ENCODE peak calls at places on chromosomes 1 and 21, in ten cellular contexts. R is tibial nerve, U is stomach, I is ovary, J is sigmoid colon, D is K562, M is transverse colon, K is upper lobe of left lung, C is suprapubic skin, V is SK-N-SH. O is an unnamed sample. For H3K36me3, the result is how much of the 10 kb centered on the place peaks cover.

GRCh38 chr21:46183910-46184624 is at the start of gene SPATC1L:
- DNase-seq in R (no peak), U (peak), I (peak), J (peak), D (peak), M (peak), K (peak), C (peak), V (peak), O (peak)

GRCh38 chr1:203084588-203085527 is 954 bp downstream of the MYOG start:
- DNase-seq in R (no peak), U (peak), I (no peak), J (peak), D (peak), M (no peak), K (no peak), C (peak), V (no peak), O (peak)

GRCh38 chr1:88691540-88691939 is 7.5 kb downstream of the PKN2 start:
- DNase-seq in R (no peak), U (no peak), I (no peak), J (no peak), D (no peak), M (no peak), K (no peak), C (no peak), V (no peak), O (no peak)

GRCh38 chr1:20430355-20431290 is 55.4 kb downstream of the CAMK2N1 start:
- DNase-seq in R (no peak), U (no peak), I (peak), J (no peak), D (peak), M (peak), K (peak), C (peak), V (peak), O (no peak)

GRCh38 chr1:170267317-170267716 is 121.6 kb downstream of the NTMT2 start:
- DNase-seq in R (no peak), U (no peak), I (no peak), J (no peak), D (no peak), M (no peak), K (no peak), C (no peak), V (no peak), O (no peak)

GRCh38 chr21:18986197-18986596 is 582.6 kb upstream of the TMPRSS15 start:
- DNase-seq in R (no peak), U (no peak), I (no peak), J (peak), D (no peak), M (no peak), K (no peak), C (no peak), V (no peak), O (no peak)

GRCh38 chr1:65429806-65430205 is 9.3 kb downstream of the LEPR start:
- DNase-seq in R (no peak), U (no peak), I (peak), J (no peak), D (no peak), M (no peak), K (no peak), C (no peak), V (no peak), O (no peak)

GRCh38 chr1:85824066-85824835 is 116.0 kb upstream of the ZNHIT6 start:
- DNase-seq in R (no peak), U (no peak), I (no peak), J (no peak), D (no peak), M (no peak), K (no peak), C (no peak), V (no peak), O (no peak)

GRCh38 chr1:45005761-45006160 is 5.4 kb downstream of the HECTD3 start:
- DNase-seq in R (no peak), U (no peak), I (no peak), J (no peak), D (no peak), M (no peak), K (no peak), C (no peak), V (no peak), O (no peak)

GRCh38 chr1:9629445-9630201 is 21.9 kb upstream of the PIK3CD start:
- DNase-seq in R (peak), U (peak), I (peak), J (no peak), D (no peak), M (peak), K (peak), C (no peak), V (no peak), O (no peak)

GRCh38 chr1:116510361-116510760 is 60.5 kb downstream of the CD58 start:
- DNase-seq in R (no peak), U (no peak), I (no peak), J (no peak), D (no peak), M (no peak), K (no peak), C (no peak), V (no peak), O (no peak)

GRCh38 chr1:8524637-8525157 is 206.8 kb downstream of the SLC45A1 start:
- DNase-seq in R (no peak), U (no peak), I (no peak), J (no peak), D (no peak), M (no peak), K (no peak), C (no peak), V (no peak), O (no peak)

GRCh38 chr21:37916795-37917142 is 512 bp upstream of the KCNJ6 start:
- DNase-seq in R (no peak), U (no peak), I (no peak), J (no peak), D (peak), M (no peak), K (peak), C (no peak), V (peak), O (no peak)

GRCh38 chr1:237386362-237387143 is 344.6 kb downstream of the RYR2 start:
- DNase-seq in R (no peak), U (no peak), I (no peak), J (no peak), D (peak), M (no peak), K (no peak), C (no peak), V (peak), O (no peak)

GRCh38 chr1:151957098-151957497 is 36.6 kb downstream of the S100A10 start:
- DNase-seq in R (no peak), U (no peak), I (no peak), J (no peak), D (no peak), M (no peak), K (no peak), C (no peak), V (no peak), O (no peak)

GRCh38 chr1:182244451-182244850 is 147.1 kb downstream of the GLUL start:
- DNase-seq in R (no peak), U (no peak), I (no peak), J (no peak), D (no peak), M (no peak), K (no peak), C (no peak), V (no peak), O (no peak)

GRCh38 chr1:175132456-175132855 is 60.1 kb downstream of the KIAA0040 start:
- DNase-seq in R (no peak), U (no peak), I (no peak), J (no peak), D (no peak), M (no peak), K (no peak), C (no peak), V (no peak), O (no peak)
- TF ChIP-seq EP300 in R (no peak), U (no peak), I (no peak), J (no peak), D (no peak), M (no peak), K (no peak), C (no peak), V (no peak), O (no peak)

GRCh38 chr1:10788592-10789006 is 7.8 kb downstream of the CASZ1 start:
- DNase-seq in R (no peak), U (peak), I (no peak), J (peak), D (no peak), M (peak), K (peak), C (no peak), V (peak), O (no peak)
- TF ChIP-seq CTCF in R (peak), U (peak), I (no peak), J (peak), D (peak), M (peak), K (no peak), C (no peak), V (no peak), O (peak)

GRCh38 chr1:37808369-37809319 is 636 bp upstream of the YRDC start:
- DNase-seq in R (no peak), U (peak), I (peak), J (peak), D (peak), M (peak), K (peak), C (peak), V (peak), O (peak)
- H3K36me3 ChIP-seq in R (under half), U (under half), I (under half), J (under half), D (half or more), M (under half), K (under half), C (under half), V (half or more), O (under half)

GRCh38 chr1:145893306-145894055 is 7.8 kb upstream of the ANKRD35 start:
- DNase-seq in R (no peak), U (no peak), I (no peak), J (no peak), D (no peak), M (no peak), K (no peak), C (no peak), V (no peak), O (no peak)

GRCh38 chr1:145891143-145891542 is 5.5 kb upstream of the ANKRD35 start:
- DNase-seq in R (no peak), U (peak), I (no peak), J (no peak), D (no peak), M (no peak), K (no peak), C (no peak), V (no peak), O (no peak)

GRCh38 chr1:145889722-145890121 is 4.1 kb upstream of the ANKRD35 start:
- DNase-seq in R (no peak), U (no peak), I (no peak), J (no peak), D (no peak), M (no peak), K (no peak), C (no peak), V (no peak), O (no peak)

GRCh38 chr1:145891587-145892485 is 6.2 kb upstream of the ANKRD35 start:
- DNase-seq in R (peak), U (peak), I (peak), J (peak), D (peak), M (peak), K (no peak), C (peak), V (peak), O (peak)

DNA sequence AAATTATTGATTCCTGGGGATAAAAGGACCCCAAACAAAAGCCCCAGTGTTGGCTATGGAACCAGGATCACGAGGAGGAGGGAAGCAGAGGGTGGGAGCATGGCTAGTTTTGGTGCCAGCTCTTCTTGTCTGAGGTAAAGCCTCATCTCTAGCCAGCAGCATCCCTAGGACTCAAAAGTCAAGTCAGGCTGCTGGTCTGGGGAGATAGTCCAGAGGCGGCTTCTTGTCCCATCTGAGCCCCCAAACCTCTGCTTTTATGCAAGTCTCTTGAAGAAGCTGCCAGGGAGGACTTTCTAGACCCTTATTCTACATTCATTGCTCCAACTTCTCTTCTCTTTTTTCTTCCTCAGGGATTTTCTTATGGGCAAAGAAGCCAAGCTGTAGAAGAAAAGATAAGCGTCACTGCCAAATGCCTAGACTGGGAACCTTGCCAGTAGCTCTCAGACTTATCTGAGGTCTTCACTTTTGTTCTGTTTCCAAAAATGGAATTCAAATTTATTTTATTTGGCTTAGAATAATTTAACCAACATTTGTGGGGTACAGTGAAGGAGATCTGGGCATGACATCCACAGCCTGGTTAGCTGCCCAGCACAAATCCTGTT is 6.9 kb upstream of the ANKRD35 start:
- DNase-seq in R (peak), U (peak), I (peak), J (no peak), D (no peak), M (no peak), K (no peak), C (no peak), V (no peak), O (no peak)
- TF ChIP-seq EP300 in R (no peak), U (no peak), I (no peak), J (no peak), D (no peak), M (no peak), K (no peak), C (no peak), V (no peak), O (no peak)

GRCh38 chr1:29117381-29117780 is 6.3 kb downstream of the TMEM200B start:
- DNase-seq in R (no peak), U (no peak), I (peak), J (no peak), D (no peak), M (no peak), K (no peak), C (no peak), V (no peak), O (no peak)
- TF ChIP-seq CTCF in R (no peak), U (no peak), I (peak), J (no peak), D (peak), M (no peak), K (no peak), C (no peak), V (no peak), O (no peak)

GRCh38 chr1:208036177-208036808 is 125.4 kb upstream of the CD34 start:
- DNase-seq in R (no peak), U (no peak), I (no peak), J (no peak), D (peak), M (no peak), K (no peak), C (no peak), V (peak), O (no peak)
- H3K36me3 ChIP-seq in R (under half), U (half or more), I (under half), J (under half), D (under half), M (under half), K (under half), C (half or more), V (under half), O (under half)

GRCh38 chr1:199302554-199302953 is 663.7 kb downstream of the PTPRC start:
- DNase-seq in R (no peak), U (no peak), I (no peak), J (no peak), D (no peak), M (no peak), K (no peak), C (no peak), V (no peak), O (no peak)
- TF ChIP-seq EP300 in R (no peak), U (no peak), I (no peak), J (no peak), D (no peak), M (no peak), K (no peak), C (no peak), V (peak), O (no peak)

GRCh38 chr1:231626951-231627614 is 493 bp downstream of the DISC1 start:
- DNase-seq in R (peak), U (peak), I (peak), J (peak), D (no peak), M (peak), K (peak), C (peak), V (peak), O (no peak)
- TF ChIP-seq CTCF in R (no peak), U (no peak), I (no peak), J (no peak), D (no peak), M (no peak), K (no peak), C (no peak), V (no peak), O (no peak)

GRCh38 chr1:43451157-43451591 is 2.6 kb downstream of the HYI start:
- DNase-seq in R (no peak), U (no peak), I (no peak), J (peak), D (no peak), M (no peak), K (no peak), C (no peak), V (no peak), O (no peak)
- H3K36me3 ChIP-seq in R (under half), U (half or more), I (under half), J (half or more), D (under half), M (under half), K (under half), C (half or more), V (under half), O (under half)

DNA sequence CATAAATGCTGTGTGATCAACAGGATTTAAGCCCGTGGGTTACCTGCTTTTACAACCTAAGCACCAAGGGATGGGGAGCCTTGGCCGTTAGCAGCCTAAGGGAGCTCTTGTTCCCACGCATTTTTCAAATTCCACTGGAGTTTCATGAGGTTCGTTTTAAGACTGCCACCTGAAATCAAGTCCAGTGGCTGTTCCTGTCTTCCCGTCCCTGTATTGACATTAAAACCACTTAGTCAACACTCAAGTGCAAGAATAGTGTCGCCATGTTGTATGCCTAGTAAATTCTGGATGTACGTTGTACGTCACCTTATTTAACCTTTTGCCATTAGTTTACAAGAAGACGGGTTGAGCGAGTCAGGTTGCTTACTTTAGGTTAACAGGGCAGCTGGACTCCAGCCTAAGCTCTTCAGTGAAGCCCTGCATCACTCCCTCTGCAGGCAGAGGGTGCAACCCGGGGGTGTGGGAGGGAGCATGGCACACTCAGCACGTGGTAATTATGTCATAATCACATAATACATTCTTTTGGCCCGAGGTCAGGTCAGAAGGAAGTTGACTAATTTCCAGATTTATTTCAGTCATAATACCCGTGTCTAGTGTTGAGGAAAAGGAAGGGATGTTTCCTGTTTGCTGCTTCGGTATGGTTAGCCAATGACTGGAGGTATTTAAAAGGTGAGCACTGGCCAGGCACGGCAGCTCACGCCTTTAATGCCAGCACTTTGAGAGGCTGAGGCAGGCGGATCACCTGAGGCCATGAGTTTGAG is 42.5 kb downstream of the CNST start:
- DNase-seq in R (peak), U (peak), I (peak), J (peak), D (no peak), M (peak), K (no peak), C (no peak), V (peak), O (no peak)
- TF ChIP-seq EP300 in R (peak), U (no peak), I (no peak), J (no peak), D (no peak), M (peak), K (peak), C (peak), V (no peak), O (peak)